ENCODE peak calls at places on chromosomes 4 and X, in five cellular contexts. K is brain microvascular endothelial cell, Q is coronary artery, V is tibial artery, E is thyroid gland. H is an unnamed sample.

GRCh38 chr4:82797591-82798081 is 960 bp downstream of the SCD5 start:
- DNase-seq in K (no peak), Q (no peak), V (no peak), E (peak), H (no peak)

GRCh38 chrX:41923925-41924693 is 755 bp upstream of the CASK start:
- DNase-seq in K (peak), Q (no peak), V (peak), E (peak), H (no peak)

GRCh38 chrX:152821145-152821765 is 9.3 kb downstream of the CETN2 start:
- DNase-seq in K (peak), Q (no peak), V (no peak), E (peak), H (no peak)

GRCh38 chr4:175536852-175537453 is 275.1 kb downstream of the GPM6A start:
- DNase-seq in K (peak), Q (no peak), V (no peak), E (no peak), H (peak)

GRCh38 chr4:4356106-4357041 is 30.5 kb upstream of the NSG1 start:
- DNase-seq in K (no peak), Q (no peak), V (no peak), E (no peak), H (no peak)

GRCh38 chr4:83664741-83665140 is 128.8 kb downstream of the GPAT3 start:
- DNase-seq in K (no peak), Q (no peak), V (no peak), E (no peak), H (no peak)

GRCh38 chrX:94401426-94401825 is 727.4 kb downstream of the FAM133A start:
- DNase-seq in K (no peak), Q (no peak), V (no peak), E (no peak), H (no peak)

GRCh38 chrX:150575415-150575814 is 7.0 kb downstream of the MTM1 start:
- DNase-seq in K (no peak), Q (no peak), V (no peak), E (peak), H (no peak)

GRCh38 chr4:102247041-102247440 is 98.2 kb downstream of the SLC39A8 start:
- DNase-seq in K (no peak), Q (no peak), V (no peak), E (no peak), H (no peak)

GRCh38 chrX:139429913-139430312 is 100.6 kb upstream of the F9 start:
- DNase-seq in K (no peak), Q (no peak), V (no peak), E (peak), H (no peak)

GRCh38 chr4:124530464-124531077 is 182.0 kb downstream of the ANKRD50 start:
- DNase-seq in K (no peak), Q (no peak), V (no peak), E (no peak), H (no peak)

GRCh38 chr4:121073672-121074386 is 1.5 kb upstream of the NDNF start:
- DNase-seq in K (no peak), Q (no peak), V (no peak), E (no peak), H (no peak)

GRCh38 chr4:63460075-63460474 is 949.2 kb downstream of the TECRL start:
- DNase-seq in K (no peak), Q (no peak), V (no peak), E (no peak), H (no peak)

GRCh38 chrX:5991393-5991792 is 237.3 kb downstream of the NLGN4X start:
- DNase-seq in K (no peak), Q (no peak), V (no peak), E (no peak), H (no peak)

GRCh38 chr4:161466321-161466720 is 697.5 kb downstream of the FSTL5 start:
- DNase-seq in K (no peak), Q (no peak), V (no peak), E (no peak), H (no peak)

GRCh38 chrX:55715847-55716246 is 1.7 kb upstream of the RRAGB start:
- DNase-seq in K (no peak), Q (no peak), V (no peak), E (no peak), H (no peak)

GRCh38 chrX:146243071-146243470 is 425.4 kb downstream of the SLITRK2 start:
- DNase-seq in K (no peak), Q (no peak), V (no peak), E (no peak), H (no peak)
- H3K27ac ChIP-seq in K (no peak), Q (no peak), V (no peak), E (no peak), H (no peak)

DNA sequence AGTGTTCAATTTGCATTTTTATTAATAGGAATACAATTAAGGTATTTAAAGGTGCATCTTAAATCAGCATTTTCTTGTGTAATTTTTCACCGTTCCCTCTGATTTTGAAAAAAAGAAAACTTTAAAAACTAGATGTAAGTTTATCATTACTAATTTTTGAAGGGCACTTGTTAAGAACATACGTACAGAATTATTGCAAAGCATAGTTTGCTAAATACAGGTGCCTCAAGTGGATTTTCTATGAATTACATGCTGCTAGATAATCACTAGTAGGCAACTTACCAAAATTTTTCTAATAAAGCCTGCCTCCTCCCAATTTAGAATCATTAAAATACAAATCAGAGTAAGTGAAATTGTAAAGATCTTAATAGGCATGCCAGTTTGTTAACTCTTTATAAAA is 8.5 kb downstream of the CNKSR2 start:
- DNase-seq in K (no peak), Q (no peak), V (no peak), E (no peak), H (no peak)
- TF ChIP-seq CTCF in K (peak), Q (no peak), V (peak), E (no peak), H (peak)

GRCh38 chr4:75643651-75644050 is 13.3 kb upstream of the CDKL2 start:
- DNase-seq in K (no peak), Q (no peak), V (no peak), E (no peak), H (no peak)
- H3K27ac ChIP-seq in K (no peak), Q (no peak), V (no peak), E (no peak), H (no peak)

GRCh38 chr4:156710571-156711195 is 260.9 kb downstream of the PDGFC start:
- DNase-seq in K (no peak), Q (no peak), V (no peak), E (peak), H (no peak)
- TF ChIP-seq CTCF in K (no peak), Q (no peak), V (no peak), E (no peak), H (no peak)

GRCh38 chr4:81491943-81492342 is 20.2 kb upstream of the RASGEF1B start:
- DNase-seq in K (peak), Q (no peak), V (no peak), E (no peak), H (no peak)
- H3K27ac ChIP-seq in K (no peak), Q (no peak), V (no peak), E (no peak), H (no peak)

GRCh38 chrX:72436010-72436409 is 130.3 kb upstream of the CITED1 start:
- DNase-seq in K (no peak), Q (no peak), V (no peak), E (no peak), H (no peak)
- TF ChIP-seq CTCF in K (no peak), Q (no peak), V (no peak), E (no peak), H (no peak)

GRCh38 chr4:26052663-26053534 is 138.9 kb downstream of the SMIM20 start:
- DNase-seq in K (no peak), Q (no peak), V (peak), E (no peak), H (no peak)

GRCh38 chr4:26059391-26060154 is 145.6 kb downstream of the SMIM20 start:
- DNase-seq in K (no peak), Q (no peak), V (no peak), E (no peak), H (no peak)

GRCh38 chr4:26055855-26056254 is 141.8 kb downstream of the SMIM20 start:
- DNase-seq in K (no peak), Q (no peak), V (no peak), E (no peak), H (no peak)

GRCh38 chr4:26058537-26058936 is 144.5 kb downstream of the SMIM20 start:
- DNase-seq in K (no peak), Q (no peak), V (no peak), E (peak), H (no peak)

DNA sequence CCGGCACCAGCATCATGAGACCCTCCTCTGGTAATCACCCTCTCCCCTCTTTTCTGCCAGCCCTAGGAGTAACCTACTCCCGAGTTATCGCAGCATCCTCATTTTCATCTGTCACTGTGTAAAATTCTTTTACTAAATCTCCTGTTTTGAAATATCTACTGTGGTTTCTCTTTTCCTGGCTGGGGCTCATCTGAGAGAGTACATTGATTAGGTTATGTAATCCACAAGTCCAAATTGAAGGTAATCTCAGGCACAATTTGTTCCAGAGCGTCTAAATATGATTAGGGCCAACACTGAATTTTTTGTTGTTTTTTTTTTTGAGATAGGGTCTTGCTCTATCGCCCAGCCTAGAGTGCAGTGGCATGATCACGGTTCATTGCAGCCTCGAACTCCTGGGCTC is 142.4 kb downstream of the SMIM20 start:
- DNase-seq in K (no peak), Q (no peak), V (no peak), E (no peak), H (no peak)
- H3K27ac ChIP-seq in K (no peak), Q (no peak), V (no peak), E (no peak), H (no peak)

GRCh38 chr4:105147226-105148151 is 813 bp downstream of the TET2 start:
- DNase-seq in K (no peak), Q (peak), V (peak), E (peak), H (no peak)

GRCh38 chr4:105145913-105146285 is 777 bp upstream of the TET2 start:
- DNase-seq in K (no peak), Q (no peak), V (peak), E (peak), H (no peak)

GRCh38 chr4:105145059-105145912 is 1.4 kb upstream of the TET2 start:
- DNase-seq in K (no peak), Q (no peak), V (no peak), E (no peak), H (no peak)

GRCh38 chr4:105149771-105150170 is 3.1 kb downstream of the TET2 start:
- DNase-seq in K (no peak), Q (no peak), V (no peak), E (no peak), H (no peak)

GRCh38 chr4:105146286-105147219 is at the start of gene TET2:
- DNase-seq in K (peak), Q (peak), V (peak), E (peak), H (peak)
- TF ChIP-seq CTCF in K (no peak), Q (no peak), V (no peak), E (no peak), H (no peak)

GRCh38 chrX:74534569-74535038 is 79.8 kb downstream of the RLIM start:
- DNase-seq in K (peak), Q (no peak), V (no peak), E (no peak), H (no peak)
- H3K27ac ChIP-seq in K (no peak), Q (no peak), V (peak), E (peak), H (peak)

DNA sequence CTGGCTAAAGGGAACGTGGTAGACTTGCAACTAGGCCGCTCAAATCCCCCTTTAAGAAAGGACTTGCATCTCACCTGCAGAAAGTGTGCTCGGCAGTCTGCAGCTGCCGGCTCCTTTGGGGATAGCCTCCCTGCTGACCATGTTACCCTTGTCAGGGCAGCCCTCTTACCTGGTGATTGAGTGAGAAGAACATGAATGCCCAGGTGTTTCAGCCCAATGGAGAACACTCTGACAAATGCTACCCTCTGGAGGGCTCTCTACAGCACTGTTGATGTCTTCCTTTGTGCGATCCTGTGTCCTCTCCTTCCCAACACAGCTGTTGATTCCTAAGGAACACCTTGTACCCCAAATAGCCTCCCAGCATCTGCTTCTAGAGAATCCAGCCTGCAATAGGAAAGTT is 178.7 kb upstream of the LDB2 start:
- DNase-seq in K (no peak), Q (no peak), V (no peak), E (no peak), H (no peak)
- TF ChIP-seq CTCF in K (no peak), Q (no peak), V (no peak), E (no peak), H (no peak)

H was measured in AG04450.